ENCODE peak calls at places on chromosomes 12 and 14, in six cellular contexts. T, S, Q, O, Y and K are unnamed samples.

GRCh38 chr14:79629372-79629771 is 581.9 kb downstream of the DIO2 start:
- DNase-seq in S (no peak), O (no peak), Y (no peak), Q (no peak), T (no peak), K (no peak)

GRCh38 chr14:65290830-65291229 is 121.7 kb upstream of the FUT8 start:
- DNase-seq in O (no peak), S (no peak), Q (peak), Y (peak), T (peak), K (no peak)

GRCh38 chr12:28799337-28799736 is 349.7 kb upstream of the FAR2 start:
- DNase-seq in O (no peak), T (no peak), Y (no peak), Q (no peak), S (no peak), K (no peak)

GRCh38 chr14:85466678-85467077 is 63.3 kb upstream of the FLRT2 start:
- DNase-seq in O (no peak), Y (no peak), S (no peak), T (peak), Q (no peak), K (no peak)

GRCh38 chr14:90819734-90820393 is 3.6 kb upstream of the TTC7B start:
- DNase-seq in Y (no peak), S (no peak), Q (no peak), O (no peak), T (no peak), K (no peak)

GRCh38 chr14:26775765-26776577 is 178.1 kb upstream of the NOVA1 start:
- DNase-seq in O (no peak), T (no peak), S (no peak), Q (peak), Y (peak), K (no peak)

GRCh38 chr12:14961466-14962155 is at the start of gene ARHGDIB:
- DNase-seq in Y (peak), O (peak), T (no peak), S (no peak), Q (peak), K (peak)

GRCh38 chr14:82565825-82566224 is 1032.2 kb upstream of the SEL1L start:
- DNase-seq in Q (no peak), Y (no peak), S (no peak), O (no peak), T (no peak), K (no peak)

GRCh38 chr14:96827310-96827709 is 30.1 kb downstream of the VRK1 start:
- DNase-seq in Y (no peak), Q (no peak), T (no peak), O (no peak), S (no peak), K (no peak)

GRCh38 chr14:68950111-68950510 is 29.0 kb downstream of the ACTN1 start:
- DNase-seq in S (no peak), T (no peak), Q (no peak), O (no peak), Y (peak), K (no peak)

GRCh38 chr14:33679461-33680225 is 271.2 kb downstream of the EGLN3 start:
- DNase-seq in O (no peak), Y (peak), S (no peak), Q (peak), T (peak), K (no peak)

GRCh38 chr12:94761559-94761958 is 111.2 kb upstream of the TMCC3 start:
- DNase-seq in Y (peak), Q (peak), T (peak), O (no peak), S (no peak), K (no peak)

GRCh38 chr14:68680541-68681051 is 112.3 kb downstream of the ZFP36L1 start:
- DNase-seq in Q (no peak), Y (peak), S (no peak), T (no peak), O (no peak), K (no peak)

GRCh38 chr14:106812788-106813476 is 1286.5 kb downstream of the TMEM121 start:
- DNase-seq in Q (no peak), T (no peak), S (no peak), O (no peak), Y (no peak), K (no peak)

GRCh38 chr12:98883231-98883630 is 238.1 kb downstream of the APAF1 start:
- DNase-seq in S (no peak), O (no peak), Q (no peak), T (no peak), Y (no peak), K (no peak)

GRCh38 chr14:91375748-91376452 is 41.7 kb downstream of the CCDC88C start:
- DNase-seq in S (no peak), Q (no peak), O (no peak), T (no peak), Y (no peak), K (no peak)

GRCh38 chr14:69137456-69138188 is 15.3 kb downstream of the DCAF5 start:
- DNase-seq in T (no peak), Y (no peak), S (no peak), O (no peak), Q (no peak), K (no peak)

GRCh38 chr14:29144598-29144997 is 378.0 kb downstream of the FOXG1 start:
- DNase-seq in Y (peak), T (no peak), O (no peak), Q (peak), S (no peak), K (no peak)

GRCh38 chr12:77837876-77838291 is 7.2 kb downstream of the NAV3 start:
- DNase-seq in Y (peak), Q (no peak), S (no peak), O (no peak), T (no peak), K (no peak)

GRCh38 chr14:23361320-23361719 is 3.7 kb downstream of the EFS start:
- DNase-seq in Q (no peak), S (no peak), T (peak), Y (peak), O (no peak), K (no peak)

GRCh38 chr12:103800252-103800771 is 40.7 kb downstream of the NT5DC3 start:
- DNase-seq in S (peak), Q (no peak), Y (peak), O (no peak), T (peak), K (no peak)

GRCh38 chr14:20971705-20972021 is 16.4 kb downstream of the RNASE2 start:
- DNase-seq in S (no peak), T (no peak), O (no peak), Y (no peak), Q (no peak), K (no peak)

GRCh38 chr12:53306826-53307225 is 7.3 kb downstream of the MYG1 start:
- DNase-seq in S (no peak), Q (no peak), O (no peak), Y (no peak), T (no peak), K (no peak)

GRCh38 chr12:88298761-88299242 is 156.7 kb downstream of the TMTC3 start:
- DNase-seq in Q (peak), T (peak), Y (peak), S (peak), O (no peak), K (no peak)

GRCh38 chr12:132077322-132078100 is 66.6 kb downstream of the DDX51 start:
- DNase-seq in O (no peak), S (no peak), Q (no peak), Y (no peak), T (no peak), K (no peak)

DNA sequence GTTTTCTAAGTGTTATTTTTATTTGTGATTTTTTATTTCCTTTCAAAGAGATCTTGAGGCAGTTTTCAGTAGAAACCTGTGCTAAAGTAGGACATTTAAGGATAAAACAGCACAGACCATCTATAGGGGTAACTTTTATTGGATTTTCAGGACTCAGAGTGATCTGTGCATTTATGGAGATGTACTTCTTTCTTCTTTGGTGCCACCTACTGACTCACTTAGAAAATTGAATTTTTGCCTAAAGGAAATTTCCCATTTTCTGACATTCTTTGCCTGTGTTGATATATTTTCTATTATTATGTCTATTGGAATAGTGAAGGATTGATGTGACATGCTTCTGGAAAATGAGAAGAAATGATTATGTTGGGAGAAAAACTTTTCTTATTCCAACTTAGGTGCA is 113.0 kb downstream of the UNC79 start:
- DNase-seq in S (peak), Q (no peak), T (peak), O (no peak), Y (peak), K (peak)
- TF ChIP-seq CTCF in S (peak), Q (peak), T (peak), O (no peak), Y (peak), K (peak)

GRCh38 chr14:47541652-47542051 is 133.8 kb downstream of the MDGA2 start:
- DNase-seq in O (no peak), Q (no peak), T (no peak), S (no peak), Y (no peak), K (no peak)

GRCh38 chr14:47536341-47536740 is 139.1 kb downstream of the MDGA2 start:
- DNase-seq in Q (no peak), Y (no peak), T (no peak), S (no peak), O (no peak), K (no peak)

DNA sequence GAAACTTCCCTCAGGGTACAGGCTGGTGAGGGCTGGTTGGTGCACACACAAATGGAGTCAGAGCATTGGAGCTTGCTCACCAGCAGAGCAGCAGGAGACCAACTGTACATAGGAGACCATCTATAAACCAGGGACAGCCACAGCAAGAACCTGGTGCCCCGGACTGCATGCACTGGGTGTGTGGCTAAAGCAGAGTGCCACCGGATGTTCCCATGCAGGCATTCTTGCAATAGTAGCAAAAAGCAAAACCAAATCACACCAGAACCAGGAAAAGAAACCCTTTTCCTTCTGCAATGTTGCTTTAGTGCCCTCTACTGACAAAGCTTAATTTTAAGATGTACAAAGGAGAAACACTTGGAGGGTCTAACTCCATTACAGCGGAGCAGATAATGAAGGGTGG is 136.3 kb downstream of the MDGA2 start:
- DNase-seq in Y (peak), S (peak), O (no peak), T (no peak), Q (no peak), K (no peak)
- TF ChIP-seq CTCF in Y (no peak), S (peak), O (no peak), T (no peak), Q (no peak), K (no peak)

GRCh38 chr12:84507914-84508313 is 404.7 kb downstream of the SLC6A15 start:
- DNase-seq in O (no peak), Q (no peak), T (no peak), S (no peak), Y (no peak), K (no peak)

GRCh38 chr12:84502180-84502857 is 410.3 kb downstream of the SLC6A15 start:
- DNase-seq in T (peak), S (no peak), O (no peak), Q (peak), Y (no peak), K (no peak)

GRCh38 chr12:84508325-84508861 is 404.2 kb downstream of the SLC6A15 start:
- DNase-seq in Y (peak), S (no peak), Q (peak), T (peak), O (no peak), K (no peak)

GRCh38 chr12:84506317-84506716 is 406.3 kb downstream of the SLC6A15 start:
- DNase-seq in T (no peak), Q (no peak), Y (no peak), O (no peak), S (no peak), K (no peak)

GRCh38 chr12:84502907-84503787 is 409.5 kb downstream of the SLC6A15 start:
- DNase-seq in Q (peak), O (no peak), Y (peak), T (peak), S (peak), K (peak)
- TF ChIP-seq CTCF in Q (peak), O (no peak), Y (peak), T (peak), S (peak), K (peak)

DNA sequence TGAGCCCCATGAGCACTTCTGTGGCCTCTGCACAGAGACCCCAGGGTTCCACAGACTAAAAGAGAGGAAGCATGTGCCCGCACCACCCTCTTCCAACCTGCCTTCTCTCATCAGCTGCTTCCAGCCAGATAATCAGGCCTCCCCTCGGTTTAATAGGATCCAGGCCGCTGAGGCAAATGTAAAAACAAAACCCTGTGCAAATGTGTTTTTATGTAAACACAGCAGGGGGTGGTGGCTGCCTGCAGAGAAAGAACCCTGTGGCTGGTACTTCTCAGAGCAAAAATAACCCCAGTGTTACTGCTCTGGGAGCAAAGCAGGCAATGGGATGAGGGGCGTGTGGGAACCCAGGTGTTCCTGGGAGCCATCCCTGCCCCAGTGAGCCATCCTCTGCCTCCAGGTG is 46.2 kb downstream of the WSCD2 start:
- DNase-seq in Y (no peak), T (no peak), Q (no peak), O (no peak), S (no peak), K (no peak)
- TF ChIP-seq CTCF in Y (no peak), T (peak), Q (no peak), O (no peak), S (no peak), K (no peak)

DNA sequence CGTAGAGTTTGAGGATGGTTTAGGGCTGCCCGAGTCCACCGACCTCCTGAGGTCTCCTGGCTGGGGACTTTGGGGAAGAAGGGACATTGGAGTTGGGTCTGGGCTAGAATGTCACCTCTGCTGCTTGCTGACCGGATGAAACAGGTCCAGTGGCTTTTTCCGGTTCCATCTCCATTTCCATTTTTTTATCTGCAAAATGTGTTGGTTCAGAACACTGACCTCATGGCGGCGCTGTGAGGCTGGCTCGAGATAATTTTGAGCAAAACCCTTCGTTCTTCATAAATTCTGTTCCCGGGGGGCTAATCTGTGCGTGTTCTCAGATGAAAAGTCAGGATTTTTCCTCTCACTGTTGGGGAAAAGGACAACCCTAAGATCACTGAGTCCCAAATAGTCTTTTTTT is 11.7 kb upstream of the MYL2 start:
- DNase-seq in S (no peak), O (no peak), T (no peak), Q (no peak), Y (peak), K (no peak)
- TF ChIP-seq CTCF in S (peak), O (no peak), T (peak), Q (no peak), Y (peak), K (no peak)